ENCODE peak calls at places on chromosomes 11 and 22, in nine cellular contexts. U is spleen, N is body of pancreas, L is IMR-90, W is A549, B is prostate gland, V is tibial nerve, C is lower leg skin, F is Peyer's patch. D is an unnamed sample.
A peak's percentile ranks its signal among the peaks of the same experiment; 100 is the strongest.

GRCh38 chr22:35835998-35836691 is 118.5 kb downstream of the APOL5 start:
- DNase-seq in U (no peak), W (peak; percentile 68), N (peak; percentile 43), F (no peak), C (no peak), B (peak; percentile 31), L (peak; percentile 86), V (no peak), D (peak; percentile 43)

GRCh38 chr11:60840711-60841430 is 1.0 kb upstream of the CCDC86 start:
- DNase-seq in U (no peak), F (no peak), C (peak; percentile 35), B (no peak), N (peak; percentile 38), V (peak; percentile 30), W (no peak), L (peak; percentile 94), D (no peak)

GRCh38 chr11:11657101-11657935 is 35.5 kb upstream of the GALNT18 start:
- DNase-seq in W (no peak), B (no peak), V (no peak), L (no peak), F (no peak), C (no peak), U (no peak), N (no peak), D (no peak)

GRCh38 chr11:762421-763072 is 14.7 kb downstream of the GATD1 start:
- DNase-seq in F (no peak), U (peak; percentile 76), B (no peak), V (no peak), W (peak; percentile 83), N (peak; percentile 42), L (peak; percentile 74), C (no peak), D (peak; percentile 47)

GRCh38 chr11:120236169-120237107 is 3.5 kb upstream of the POU2F3 start:
- DNase-seq in B (no peak), L (peak; percentile 34), N (no peak), C (no peak), U (no peak), F (no peak), W (no peak), V (no peak), D (no peak)

GRCh38 chr11:96238563-96239166 is 104.3 kb downstream of the MAML2 start:
- DNase-seq in V (no peak), U (no peak), W (no peak), L (peak; percentile 72), N (no peak), F (no peak), B (no peak), C (no peak), D (no peak)

GRCh38 chr11:128632151-128632791 is 44.9 kb upstream of the ETS1 start:
- DNase-seq in F (no peak), N (no peak), W (no peak), C (no peak), V (no peak), B (no peak), L (peak; percentile 74), U (peak; percentile 72), D (no peak)

GRCh38 chr11:83655996-83656395 is 369.8 kb upstream of the CCDC90B start:
- DNase-seq in L (no peak), C (no peak), B (no peak), N (no peak), V (no peak), W (no peak), U (no peak), F (no peak), D (no peak)

GRCh38 chr22:43528601-43529360 is 117.0 kb downstream of the MPPED1 start:
- DNase-seq in W (no peak), B (no peak), C (no peak), F (no peak), L (no peak), V (no peak), N (no peak), U (no peak), D (no peak)
- TF ChIP-seq POLR2A in W (no peak), B (no peak), C (no peak), F (no peak), L (no peak), V (no peak), N (no peak), U (no peak), D (no peak)

GRCh38 chr11:62124186-62125113 is 639 bp downstream of the INCENP start:
- DNase-seq in F (no peak), V (no peak), N (peak; percentile 40), B (peak; percentile 14), W (peak; percentile 25), U (no peak), L (peak; percentile 52), C (no peak), D (no peak)

GRCh38 chr11:62122076-62122475 is 1.7 kb upstream of the INCENP start:
- DNase-seq in B (no peak), U (no peak), L (no peak), N (no peak), W (peak; percentile 11), C (no peak), F (no peak), V (no peak), D (no peak)

GRCh38 chr11:62125316-62125715 is 1.5 kb downstream of the INCENP start:
- DNase-seq in N (no peak), V (no peak), C (no peak), U (no peak), W (no peak), B (no peak), F (no peak), L (no peak), D (no peak)

GRCh38 chr11:62125881-62126280 is 2.1 kb downstream of the INCENP start:
- DNase-seq in F (no peak), N (no peak), U (no peak), W (no peak), L (no peak), C (no peak), B (no peak), V (no peak), D (no peak)

GRCh38 chr11:62123669-62124185 is at the start of gene INCENP:
- DNase-seq in L (peak; percentile 98), W (peak; percentile 98), B (peak; percentile 97), U (peak; percentile 99), N (peak; percentile 97), F (peak; percentile 94), V (peak; percentile 92), C (peak; percentile 97), D (peak; percentile 96)
- TF ChIP-seq POLR2A in L (peak; percentile 24), W (no peak), B (peak; percentile 36), U (no peak), N (peak; percentile 32), F (no peak), V (no peak), C (no peak), D (no peak)

DNA sequence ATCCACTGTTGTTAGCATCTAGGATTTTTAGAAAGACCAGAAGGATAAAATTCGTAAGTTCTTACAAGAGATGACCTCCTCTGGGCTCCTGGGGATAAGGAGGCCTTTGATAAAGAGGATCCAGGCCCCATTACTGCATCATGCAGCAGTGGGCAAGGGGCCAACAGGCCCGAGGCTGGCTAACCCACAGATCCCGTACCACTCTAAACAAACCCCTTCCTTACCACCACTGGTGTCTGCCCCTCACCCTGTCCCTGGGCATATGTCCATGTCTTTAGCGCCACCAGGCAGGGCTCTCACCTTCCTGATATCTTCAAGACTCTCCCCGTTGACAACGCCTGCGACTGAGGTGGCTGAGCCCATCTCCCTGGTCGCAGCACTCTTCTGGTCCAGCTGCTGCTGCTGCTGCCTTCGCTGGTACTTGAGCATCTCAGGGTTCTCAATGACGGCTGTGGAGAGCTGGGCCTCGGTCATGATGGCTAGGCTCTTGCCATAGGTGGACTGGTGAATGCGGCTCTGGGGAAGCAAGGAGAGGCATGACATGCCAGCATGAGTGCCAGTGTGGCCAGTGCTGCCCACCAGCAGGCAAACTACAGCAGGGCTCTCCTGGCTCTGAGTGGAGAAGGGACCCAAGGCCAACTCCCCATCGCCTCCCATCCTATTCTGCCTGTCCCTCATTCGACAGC is 46.2 kb downstream of the HIRA start:
- DNase-seq in V (no peak), W (no peak), F (no peak), U (no peak), C (no peak), B (no peak), L (no peak), N (no peak), D (no peak)
- TF ChIP-seq POLR2A in V (no peak), W (no peak), F (no peak), U (no peak), C (no peak), B (no peak), L (no peak), N (no peak), D (no peak)

GRCh38 chr11:64235427-64236161 is 1.2 kb downstream of the VEGFB start:
- DNase-seq in C (no peak), B (no peak), V (no peak), N (peak; percentile 47), W (no peak), L (no peak), U (peak; percentile 81), F (no peak), D (no peak)

GRCh38 chr11:64231536-64231935 is 1.2 kb downstream of the DNAJC4 start:
- DNase-seq in V (no peak), B (no peak), U (no peak), N (no peak), C (no peak), L (no peak), F (no peak), W (no peak), D (no peak)

GRCh38 chr11:64234840-64235379 is 526 bp downstream of the VEGFB start:
- DNase-seq in F (peak; percentile 66), C (no peak), W (no peak), L (no peak), U (peak; percentile 93), N (peak; percentile 55), B (no peak), V (no peak), D (peak; percentile 60)

GRCh38 chr11:64232182-64233018 is 2.0 kb upstream of the VEGFB start:
- DNase-seq in N (no peak), V (no peak), B (no peak), U (peak; percentile 74), L (no peak), W (no peak), C (no peak), F (no peak), D (no peak)

DNA sequence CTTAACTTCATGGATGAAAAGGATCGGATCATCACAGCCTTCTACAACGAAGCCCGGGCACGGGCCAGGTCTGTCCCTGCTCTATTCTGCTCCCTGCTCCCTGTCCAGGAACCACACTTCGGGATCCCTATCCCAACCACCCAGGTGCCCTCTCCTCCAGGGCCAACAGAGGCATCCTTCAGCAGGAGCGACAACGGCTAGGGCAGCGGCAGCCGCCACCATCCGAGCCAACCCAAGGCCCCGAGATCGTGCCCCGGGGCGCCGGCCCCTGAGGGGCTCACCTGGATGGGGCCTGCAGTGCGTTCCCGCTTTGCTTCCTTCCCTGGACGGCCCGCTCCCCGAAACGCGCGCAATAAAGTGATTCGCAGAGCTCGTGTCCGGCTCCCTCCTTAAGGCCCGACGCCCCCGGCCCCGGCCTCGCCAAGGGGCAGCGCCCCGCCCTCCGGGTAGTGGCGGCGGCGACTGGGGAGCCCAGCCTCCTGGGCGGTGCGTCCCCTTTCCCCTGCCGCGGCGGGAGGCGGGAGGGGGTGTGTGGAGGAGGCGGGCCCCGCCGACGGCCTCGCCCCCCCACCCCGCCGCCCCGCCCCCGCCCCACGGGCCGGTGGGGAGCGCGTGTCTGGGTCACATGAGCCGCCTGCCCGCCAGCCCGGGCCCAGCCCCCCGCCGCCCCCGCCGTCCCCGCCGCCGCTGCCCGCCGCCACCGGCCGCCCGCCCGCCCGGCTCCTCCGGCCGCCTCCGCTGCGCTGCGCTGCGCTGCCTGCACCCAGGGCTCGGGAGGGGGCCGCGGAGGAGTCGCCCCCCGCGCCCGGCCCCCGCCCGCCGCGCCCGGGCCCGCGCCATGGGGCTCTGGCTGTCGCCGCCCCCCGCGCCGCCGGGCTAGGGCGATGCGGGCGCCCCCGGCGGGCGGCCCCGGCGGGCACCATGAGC is at the start of gene VEGFB:
- DNase-seq in V (peak; percentile 53), F (peak; percentile 81), N (peak; percentile 74), U (peak; percentile 94), C (no peak), B (peak; percentile 65), L (peak; percentile 26), W (no peak), D (peak; percentile 81)
- TF ChIP-seq POLR2A in V (no peak), F (peak; percentile 13), N (peak; percentile 45), U (no peak), C (no peak), B (peak; percentile 57), L (no peak), W (no peak), D (peak; percentile 8)

D was measured in stomach.